ENCODE peak calls at places on chromosomes 5 and 9, in eight cellular contexts. One of them, this sample, is unnamed.

GRCh38 chr5:96022971-96023370 is 61.3 kb upstream of the ELL2 start:
- DNase-seq in stomach: no peak
- DNase-seq in activated effector memory CD4-positive, alpha-beta T cell treated with anti-CD3 and anti-CD28 coated beads, Interleukin-2, amount 50 U/mL, for 16 hours: no peak
- DNase-seq in CD8-positive, alpha-beta T cell: no peak
- DNase-seq in Ammon's horn: no peak
- DNase-seq in cardiac fibroblast: no peak
- DNase-seq in endodermal cell: no peak
- DNase-seq in upper lobe of right lung: no peak
- DNase-seq in this sample: no peak

GRCh38 chr5:6435356-6435755 is 13.3 kb upstream of the UBE2QL1 start:
- DNase-seq in stomach: no peak
- DNase-seq in activated effector memory CD4-positive, alpha-beta T cell treated with anti-CD3 and anti-CD28 coated beads, Interleukin-2, amount 50 U/mL, for 16 hours: no peak
- DNase-seq in CD8-positive, alpha-beta T cell: no peak
- DNase-seq in Ammon's horn: no peak
- DNase-seq in cardiac fibroblast: peak; percentile 1
- DNase-seq in endodermal cell: peak; percentile 92
- DNase-seq in upper lobe of right lung: no peak
- DNase-seq in this sample: peak; percentile 78

GRCh38 chr9:25724424-25724823 is 46.2 kb upstream of the TUSC1 start:
- DNase-seq in stomach: no peak
- DNase-seq in activated effector memory CD4-positive, alpha-beta T cell treated with anti-CD3 and anti-CD28 coated beads, Interleukin-2, amount 50 U/mL, for 16 hours: no peak
- DNase-seq in CD8-positive, alpha-beta T cell: no peak
- DNase-seq in Ammon's horn: no peak
- DNase-seq in cardiac fibroblast: no peak
- DNase-seq in endodermal cell: no peak
- DNase-seq in upper lobe of right lung: no peak
- DNase-seq in this sample: no peak

GRCh38 chr9:130282000-130282700 is 16.6 kb downstream of the HMCN2 start:
- DNase-seq in stomach: no peak
- DNase-seq in activated effector memory CD4-positive, alpha-beta T cell treated with anti-CD3 and anti-CD28 coated beads, Interleukin-2, amount 50 U/mL, for 16 hours: no peak
- DNase-seq in CD8-positive, alpha-beta T cell: no peak
- DNase-seq in Ammon's horn: no peak
- DNase-seq in cardiac fibroblast: no peak
- DNase-seq in endodermal cell: no peak
- DNase-seq in upper lobe of right lung: no peak
- DNase-seq in this sample: no peak

GRCh38 chr5:174608631-174609097 is 115.7 kb upstream of the MSX2 start:
- DNase-seq in stomach: peak; percentile 95
- DNase-seq in activated effector memory CD4-positive, alpha-beta T cell treated with anti-CD3 and anti-CD28 coated beads, Interleukin-2, amount 50 U/mL, for 16 hours: no peak
- DNase-seq in CD8-positive, alpha-beta T cell: no peak
- DNase-seq in Ammon's horn: peak; percentile 62
- DNase-seq in cardiac fibroblast: peak; percentile 11
- DNase-seq in endodermal cell: no peak
- DNase-seq in upper lobe of right lung: peak; percentile 89
- DNase-seq in this sample: no peak

GRCh38 chr5:33148076-33148501 is 292.7 kb upstream of the TARS1 start:
- DNase-seq in stomach: no peak
- DNase-seq in activated effector memory CD4-positive, alpha-beta T cell treated with anti-CD3 and anti-CD28 coated beads, Interleukin-2, amount 50 U/mL, for 16 hours: no peak
- DNase-seq in CD8-positive, alpha-beta T cell: no peak
- DNase-seq in Ammon's horn: no peak
- DNase-seq in cardiac fibroblast: peak; percentile 92
- DNase-seq in endodermal cell: no peak
- DNase-seq in upper lobe of right lung: no peak
- DNase-seq in this sample: no peak

GRCh38 chr5:81070561-81070960 is 110.4 kb downstream of the RASGRF2 start:
- DNase-seq in stomach: no peak
- DNase-seq in activated effector memory CD4-positive, alpha-beta T cell treated with anti-CD3 and anti-CD28 coated beads, Interleukin-2, amount 50 U/mL, for 16 hours: no peak
- DNase-seq in CD8-positive, alpha-beta T cell: no peak
- DNase-seq in Ammon's horn: no peak
- DNase-seq in cardiac fibroblast: no peak
- DNase-seq in endodermal cell: no peak
- DNase-seq in upper lobe of right lung: no peak
- DNase-seq in this sample: no peak

GRCh38 chr5:88778736-88779135 is 104.2 kb downstream of the MEF2C start:
- DNase-seq in stomach: no peak
- DNase-seq in activated effector memory CD4-positive, alpha-beta T cell treated with anti-CD3 and anti-CD28 coated beads, Interleukin-2, amount 50 U/mL, for 16 hours: no peak
- DNase-seq in CD8-positive, alpha-beta T cell: no peak
- DNase-seq in Ammon's horn: peak; percentile 45
- DNase-seq in cardiac fibroblast: no peak
- DNase-seq in endodermal cell: no peak
- DNase-seq in upper lobe of right lung: no peak
- DNase-seq in this sample: no peak

GRCh38 chr9:134433101-134433500 is 106.8 kb downstream of the RXRA start:
- DNase-seq in stomach: peak; percentile 45
- DNase-seq in activated effector memory CD4-positive, alpha-beta T cell treated with anti-CD3 and anti-CD28 coated beads, Interleukin-2, amount 50 U/mL, for 16 hours: no peak
- DNase-seq in CD8-positive, alpha-beta T cell: no peak
- DNase-seq in Ammon's horn: peak; percentile 62
- DNase-seq in cardiac fibroblast: peak; percentile 53
- DNase-seq in endodermal cell: no peak
- DNase-seq in upper lobe of right lung: no peak
- DNase-seq in this sample: no peak

GRCh38 chr9:137150485-137151060 is 11.6 kb downstream of the GRIN1 start:
- DNase-seq in stomach: peak; percentile 67
- DNase-seq in activated effector memory CD4-positive, alpha-beta T cell treated with anti-CD3 and anti-CD28 coated beads, Interleukin-2, amount 50 U/mL, for 16 hours: no peak
- DNase-seq in CD8-positive, alpha-beta T cell: no peak
- DNase-seq in Ammon's horn: no peak
- DNase-seq in cardiac fibroblast: no peak
- DNase-seq in endodermal cell: peak; percentile 80
- DNase-seq in upper lobe of right lung: no peak
- DNase-seq in this sample: no peak

GRCh38 chr5:133842846-133843725 is 125.3 kb downstream of the C5orf15 start:
- DNase-seq in stomach: no peak
- DNase-seq in activated effector memory CD4-positive, alpha-beta T cell treated with anti-CD3 and anti-CD28 coated beads, Interleukin-2, amount 50 U/mL, for 16 hours: peak; percentile 43
- DNase-seq in CD8-positive, alpha-beta T cell: no peak
- DNase-seq in Ammon's horn: no peak
- DNase-seq in cardiac fibroblast: no peak
- DNase-seq in endodermal cell: no peak
- DNase-seq in upper lobe of right lung: peak; percentile 23
- DNase-seq in this sample: no peak

GRCh38 chr9:75588808-75589207 is 301.7 kb upstream of the PCSK5 start:
- DNase-seq in stomach: no peak
- DNase-seq in activated effector memory CD4-positive, alpha-beta T cell treated with anti-CD3 and anti-CD28 coated beads, Interleukin-2, amount 50 U/mL, for 16 hours: no peak
- DNase-seq in CD8-positive, alpha-beta T cell: no peak
- DNase-seq in Ammon's horn: no peak
- DNase-seq in cardiac fibroblast: no peak
- DNase-seq in endodermal cell: no peak
- DNase-seq in upper lobe of right lung: no peak
- DNase-seq in this sample: no peak

GRCh38 chr5:173878224-173878967 is 9.8 kb upstream of the CPEB4 start:
- DNase-seq in stomach: peak; percentile 82
- DNase-seq in activated effector memory CD4-positive, alpha-beta T cell treated with anti-CD3 and anti-CD28 coated beads, Interleukin-2, amount 50 U/mL, for 16 hours: no peak
- DNase-seq in CD8-positive, alpha-beta T cell: no peak
- DNase-seq in Ammon's horn: peak; percentile 47
- DNase-seq in cardiac fibroblast: peak; percentile 55
- DNase-seq in endodermal cell: no peak
- DNase-seq in upper lobe of right lung: no peak
- DNase-seq in this sample: no peak

GRCh38 chr9:134287591-134288518 is 38.4 kb upstream of the RXRA start:
- DNase-seq in stomach: no peak
- DNase-seq in activated effector memory CD4-positive, alpha-beta T cell treated with anti-CD3 and anti-CD28 coated beads, Interleukin-2, amount 50 U/mL, for 16 hours: no peak
- DNase-seq in CD8-positive, alpha-beta T cell: no peak
- DNase-seq in Ammon's horn: no peak
- DNase-seq in cardiac fibroblast: no peak
- DNase-seq in endodermal cell: peak; percentile 77
- DNase-seq in upper lobe of right lung: no peak
- DNase-seq in this sample: peak; percentile 77

GRCh38 chr9:117232991-117233390 is 181.9 kb downstream of the ASTN2 start:
- DNase-seq in stomach: no peak
- DNase-seq in activated effector memory CD4-positive, alpha-beta T cell treated with anti-CD3 and anti-CD28 coated beads, Interleukin-2, amount 50 U/mL, for 16 hours: no peak
- DNase-seq in CD8-positive, alpha-beta T cell: no peak
- DNase-seq in Ammon's horn: no peak
- DNase-seq in cardiac fibroblast: no peak
- DNase-seq in endodermal cell: no peak
- DNase-seq in upper lobe of right lung: no peak
- DNase-seq in this sample: no peak

GRCh38 chr5:125310749-125311148 is 564.3 kb upstream of the ZNF608 start:
- DNase-seq in stomach: no peak
- DNase-seq in activated effector memory CD4-positive, alpha-beta T cell treated with anti-CD3 and anti-CD28 coated beads, Interleukin-2, amount 50 U/mL, for 16 hours: no peak
- DNase-seq in CD8-positive, alpha-beta T cell: no peak
- DNase-seq in Ammon's horn: no peak
- DNase-seq in cardiac fibroblast: peak; percentile 4
- DNase-seq in endodermal cell: no peak
- DNase-seq in upper lobe of right lung: no peak
- DNase-seq in this sample: no peak

GRCh38 chr5:126016256-126016655 is 407.0 kb upstream of the GRAMD2B start:
- DNase-seq in stomach: no peak
- DNase-seq in activated effector memory CD4-positive, alpha-beta T cell treated with anti-CD3 and anti-CD28 coated beads, Interleukin-2, amount 50 U/mL, for 16 hours: no peak
- DNase-seq in CD8-positive, alpha-beta T cell: no peak
- DNase-seq in Ammon's horn: peak; percentile 68
- DNase-seq in cardiac fibroblast: peak; percentile 62
- DNase-seq in endodermal cell: no peak
- DNase-seq in upper lobe of right lung: no peak
- DNase-seq in this sample: no peak

GRCh38 chr5:177985430-177986040 is 10.5 kb downstream of the PROP1 start:
- DNase-seq in stomach: no peak
- DNase-seq in activated effector memory CD4-positive, alpha-beta T cell treated with anti-CD3 and anti-CD28 coated beads, Interleukin-2, amount 50 U/mL, for 16 hours: no peak
- DNase-seq in CD8-positive, alpha-beta T cell: no peak
- DNase-seq in Ammon's horn: no peak
- DNase-seq in cardiac fibroblast: no peak
- DNase-seq in endodermal cell: no peak
- DNase-seq in upper lobe of right lung: no peak
- DNase-seq in this sample: peak; percentile 50

GRCh38 chr5:635321-636055 is 23.3 kb downstream of the CEP72 start:
- DNase-seq in stomach: no peak
- DNase-seq in activated effector memory CD4-positive, alpha-beta T cell treated with anti-CD3 and anti-CD28 coated beads, Interleukin-2, amount 50 U/mL, for 16 hours: peak; percentile 41
- DNase-seq in CD8-positive, alpha-beta T cell: no peak
- DNase-seq in Ammon's horn: no peak
- DNase-seq in cardiac fibroblast: no peak
- DNase-seq in endodermal cell: no peak
- DNase-seq in upper lobe of right lung: peak; percentile 40
- DNase-seq in this sample: no peak

GRCh38 chr5:10272053-10272869 is 22.2 kb downstream of the CCT5 start:
- DNase-seq in stomach: no peak
- DNase-seq in activated effector memory CD4-positive, alpha-beta T cell treated with anti-CD3 and anti-CD28 coated beads, Interleukin-2, amount 50 U/mL, for 16 hours: no peak
- DNase-seq in CD8-positive, alpha-beta T cell: no peak
- DNase-seq in Ammon's horn: no peak
- DNase-seq in cardiac fibroblast: no peak
- DNase-seq in endodermal cell: no peak
- DNase-seq in upper lobe of right lung: no peak
- DNase-seq in this sample: no peak

GRCh38 chr5:156391139-156391538 is 64.2 kb downstream of the SGCD start:
- DNase-seq in stomach: no peak
- DNase-seq in activated effector memory CD4-positive, alpha-beta T cell treated with anti-CD3 and anti-CD28 coated beads, Interleukin-2, amount 50 U/mL, for 16 hours: no peak
- DNase-seq in CD8-positive, alpha-beta T cell: no peak
- DNase-seq in Ammon's horn: no peak
- DNase-seq in cardiac fibroblast: peak; percentile 95
- DNase-seq in endodermal cell: no peak
- DNase-seq in upper lobe of right lung: no peak
- DNase-seq in this sample: no peak

GRCh38 chr5:125277494-125278154 is 531.2 kb upstream of the ZNF608 start:
- DNase-seq in stomach: no peak
- DNase-seq in activated effector memory CD4-positive, alpha-beta T cell treated with anti-CD3 and anti-CD28 coated beads, Interleukin-2, amount 50 U/mL, for 16 hours: no peak
- DNase-seq in CD8-positive, alpha-beta T cell: no peak
- DNase-seq in Ammon's horn: peak; percentile 9
- DNase-seq in cardiac fibroblast: peak; percentile 54
- DNase-seq in endodermal cell: no peak
- DNase-seq in upper lobe of right lung: no peak
- DNase-seq in this sample: no peak

GRCh38 chr9:115098226-115098965 is 19.6 kb downstream of the TNC start:
- DNase-seq in stomach: no peak
- DNase-seq in activated effector memory CD4-positive, alpha-beta T cell treated with anti-CD3 and anti-CD28 coated beads, Interleukin-2, amount 50 U/mL, for 16 hours: no peak
- DNase-seq in CD8-positive, alpha-beta T cell: no peak
- DNase-seq in Ammon's horn: no peak
- DNase-seq in cardiac fibroblast: no peak
- DNase-seq in endodermal cell: no peak
- DNase-seq in upper lobe of right lung: no peak
- DNase-seq in this sample: no peak

GRCh38 chr5:177528631-177529030 is 11.9 kb upstream of the DDX41 start:
- DNase-seq in stomach: no peak
- DNase-seq in activated effector memory CD4-positive, alpha-beta T cell treated with anti-CD3 and anti-CD28 coated beads, Interleukin-2, amount 50 U/mL, for 16 hours: no peak
- DNase-seq in CD8-positive, alpha-beta T cell: no peak
- DNase-seq in Ammon's horn: no peak
- DNase-seq in cardiac fibroblast: no peak
- DNase-seq in endodermal cell: no peak
- DNase-seq in upper lobe of right lung: peak; percentile 29
- DNase-seq in this sample: no peak

GRCh38 chr9:38423939-38424843 is at the start of gene IGFBPL1:
- DNase-seq in stomach: no peak
- DNase-seq in activated effector memory CD4-positive, alpha-beta T cell treated with anti-CD3 and anti-CD28 coated beads, Interleukin-2, amount 50 U/mL, for 16 hours: no peak
- DNase-seq in CD8-positive, alpha-beta T cell: no peak
- DNase-seq in Ammon's horn: no peak
- DNase-seq in cardiac fibroblast: no peak
- DNase-seq in endodermal cell: peak; percentile 83
- DNase-seq in upper lobe of right lung: peak; percentile 69
- DNase-seq in this sample: peak; percentile 95

GRCh38 chr9:124764774-124765438 is 6.2 kb downstream of the NR6A1 start:
- DNase-seq in stomach: no peak
- DNase-seq in activated effector memory CD4-positive, alpha-beta T cell treated with anti-CD3 and anti-CD28 coated beads, Interleukin-2, amount 50 U/mL, for 16 hours: no peak
- DNase-seq in CD8-positive, alpha-beta T cell: no peak
- DNase-seq in Ammon's horn: no peak
- DNase-seq in cardiac fibroblast: peak; percentile 41
- DNase-seq in endodermal cell: no peak
- DNase-seq in upper lobe of right lung: no peak
- DNase-seq in this sample: no peak